ENCODE peak calls at places on chromosome 11, in nine cellular contexts. L is endodermal cell, J is left ventricle myocardium inferior, N is thoracic aorta, T is heart right ventricle, O is psoas muscle, Z is fibroblast of lung, X is ovary, R is lung. W is an unnamed sample.

GRCh38 chr11:5891216-5891800 is 1.7 kb upstream of the OR52E5 start:
- DNase-seq in O (no peak), R (no peak), L (peak), X (no peak), J (no peak), T (no peak), Z (peak), N (no peak), W (no peak)

GRCh38 chr11:65639623-65640482 is 2.0 kb downstream of the SIPA1 start:
- DNase-seq in L (no peak), Z (no peak), R (no peak), T (peak), X (no peak), J (peak), O (no peak), N (no peak), W (no peak)

GRCh38 chr11:69280994-69281393 is 13.0 kb upstream of the MYEOV start:
- DNase-seq in N (no peak), R (peak), T (no peak), O (no peak), Z (peak), J (no peak), L (peak), X (no peak), W (no peak)

GRCh38 chr11:27183672-27184457 is 143.2 kb downstream of the BBOX1 start:
- DNase-seq in X (no peak), N (no peak), T (peak), Z (peak), J (no peak), R (no peak), L (peak), O (no peak), W (no peak)

GRCh38 chr11:76588455-76589325 is 81.9 kb downstream of the LRRC32 start:
- DNase-seq in J (peak), L (peak), R (peak), T (peak), O (peak), Z (no peak), X (no peak), N (no peak), W (no peak)

GRCh38 chr11:27116684-27117083 is 76.1 kb downstream of the BBOX1 start:
- DNase-seq in N (no peak), J (no peak), R (no peak), T (no peak), O (no peak), X (no peak), L (no peak), Z (peak), W (no peak)

GRCh38 chr11:64156235-64157011 is 9.5 kb downstream of the MACROD1 start:
- DNase-seq in X (no peak), T (no peak), O (peak), R (no peak), Z (no peak), J (peak), N (no peak), L (no peak), W (no peak)

GRCh38 chr11:64545605-64546004 is 45.4 kb upstream of the SLC22A12 start:
- DNase-seq in R (no peak), Z (peak), O (peak), L (no peak), T (no peak), J (no peak), N (no peak), X (no peak), W (no peak)

GRCh38 chr11:1852885-1853284 is at the start of gene LSP1:
- DNase-seq in L (no peak), R (no peak), O (peak), J (no peak), Z (no peak), N (no peak), T (no peak), X (no peak), W (no peak)

GRCh38 chr11:126354631-126355323 is 709 bp upstream of the ST3GAL4 start:
- DNase-seq in J (peak), O (no peak), N (no peak), Z (no peak), X (peak), T (no peak), R (no peak), L (no peak), W (no peak)

GRCh38 chr11:2540521-2541320 is 95.9 kb downstream of the KCNQ1 start:
- DNase-seq in X (peak), J (peak), T (no peak), L (peak), R (no peak), N (no peak), O (peak), Z (no peak), W (no peak)

GRCh38 chr11:128726464-128727139 is 32.7 kb downstream of the FLI1 start:
- DNase-seq in X (no peak), Z (no peak), R (peak), L (no peak), O (no peak), T (peak), N (no peak), J (no peak), W (no peak)

GRCh38 chr11:66085071-66085470 is 15.0 kb downstream of the PACS1 start:
- DNase-seq in O (no peak), R (no peak), L (no peak), J (no peak), N (no peak), T (no peak), Z (no peak), X (no peak), W (no peak)

GRCh38 chr11:106594751-106595351 is 423.4 kb downstream of the GUCY1A2 start:
- DNase-seq in Z (no peak), L (peak), R (no peak), O (no peak), N (no peak), J (no peak), X (no peak), T (no peak), W (no peak)

GRCh38 chr11:127224276-127224675 is 223.7 kb upstream of the KIRREL3 start:
- DNase-seq in L (no peak), O (no peak), T (peak), Z (no peak), N (no peak), J (no peak), R (no peak), X (no peak), W (no peak)

GRCh38 chr11:103730151-103730940 is 306.1 kb upstream of the DDI1 start:
- DNase-seq in J (no peak), T (no peak), R (no peak), X (no peak), L (no peak), Z (peak), O (no peak), N (no peak), W (no peak)

GRCh38 chr11:59187020-59187419 is 15.1 kb downstream of the DTX4 start:
- DNase-seq in T (no peak), R (no peak), J (no peak), Z (no peak), X (no peak), N (no peak), O (no peak), L (no peak), W (no peak)

GRCh38 chr11:102518296-102519094 is 12.1 kb downstream of the MMP7 start:
- DNase-seq in L (no peak), T (no peak), O (no peak), N (no peak), R (no peak), X (no peak), J (no peak), Z (peak), W (no peak)

GRCh38 chr11:1568451-1568911 is 3.6 kb downstream of the DUSP8 start:
- DNase-seq in N (no peak), Z (no peak), T (no peak), O (no peak), J (no peak), R (no peak), X (no peak), L (peak), W (no peak)

GRCh38 chr11:125918140-125918840 is 14.0 kb downstream of the DDX25 start:
- DNase-seq in N (no peak), Z (no peak), J (no peak), R (no peak), L (peak), O (no peak), X (no peak), T (no peak), W (no peak)

GRCh38 chr11:65013130-65013691 is 749 bp upstream of the ARL2 start:
- DNase-seq in Z (peak), L (peak), R (peak), J (no peak), N (peak), T (peak), X (peak), O (peak), W (peak)

GRCh38 chr11:110028904-110029303 is 64.3 kb upstream of the ZC3H12C start:
- DNase-seq in O (no peak), N (no peak), L (no peak), Z (no peak), R (no peak), J (no peak), T (no peak), X (no peak), W (no peak)

GRCh38 chr11:36364551-36364950 is 68.5 kb downstream of the PRR5L start:
- DNase-seq in L (no peak), J (no peak), X (no peak), O (no peak), R (no peak), Z (no peak), T (no peak), N (no peak), W (no peak)

GRCh38 chr11:132551011-132551410 is 981.3 kb downstream of the OPCML start:
- DNase-seq in J (no peak), R (no peak), X (no peak), L (no peak), Z (no peak), T (no peak), N (no peak), O (no peak), W (no peak)

GRCh38 chr11:83918471-83918870 is 632.3 kb upstream of the CCDC90B start:
- DNase-seq in J (peak), O (peak), N (no peak), L (no peak), Z (no peak), T (peak), R (no peak), X (no peak), W (no peak)

GRCh38 chr11:121099885-121100284 is 1.2 kb upstream of the TECTA start:
- DNase-seq in O (no peak), R (no peak), Z (peak), L (no peak), N (no peak), X (no peak), T (no peak), J (no peak), W (no peak)

GRCh38 chr11:69157156-69157821 is 1.6 kb downstream of the SMIM38 start:
- DNase-seq in O (no peak), Z (peak), L (no peak), J (peak), X (no peak), R (no peak), N (no peak), T (peak), W (no peak)

GRCh38 chr11:3139086-3139440 is 26.0 kb downstream of the OSBPL5 start:
- DNase-seq in T (no peak), N (no peak), X (no peak), R (no peak), O (peak), L (no peak), J (peak), Z (no peak), W (no peak)

DNA sequence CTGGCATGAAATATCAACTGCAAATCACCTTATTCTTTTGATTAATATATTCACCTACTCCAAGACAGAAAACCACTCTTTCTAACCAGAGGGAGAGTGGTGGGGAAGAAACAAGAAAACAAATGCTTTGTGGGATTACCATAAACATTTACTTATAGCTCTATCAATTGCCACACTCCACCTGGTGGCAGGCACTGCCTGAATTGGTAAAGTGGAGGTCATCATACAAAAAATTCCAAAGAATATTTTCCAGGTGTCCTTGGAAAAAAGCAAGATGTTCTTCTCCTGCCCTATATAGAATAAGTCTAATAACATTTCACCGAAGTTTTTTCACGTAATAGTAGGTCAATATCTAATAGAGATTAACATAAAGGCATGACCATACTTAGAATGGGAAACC is 45.3 kb downstream of the PHF21A start:
- DNase-seq in T (no peak), J (no peak), N (no peak), Z (no peak), L (no peak), R (no peak), O (no peak), X (no peak), W (no peak)
- TF ChIP-seq CTCF in T (no peak), J (no peak), N (no peak), Z (peak), L (peak), R (no peak), O (no peak), X (no peak), W (no peak)

DNA sequence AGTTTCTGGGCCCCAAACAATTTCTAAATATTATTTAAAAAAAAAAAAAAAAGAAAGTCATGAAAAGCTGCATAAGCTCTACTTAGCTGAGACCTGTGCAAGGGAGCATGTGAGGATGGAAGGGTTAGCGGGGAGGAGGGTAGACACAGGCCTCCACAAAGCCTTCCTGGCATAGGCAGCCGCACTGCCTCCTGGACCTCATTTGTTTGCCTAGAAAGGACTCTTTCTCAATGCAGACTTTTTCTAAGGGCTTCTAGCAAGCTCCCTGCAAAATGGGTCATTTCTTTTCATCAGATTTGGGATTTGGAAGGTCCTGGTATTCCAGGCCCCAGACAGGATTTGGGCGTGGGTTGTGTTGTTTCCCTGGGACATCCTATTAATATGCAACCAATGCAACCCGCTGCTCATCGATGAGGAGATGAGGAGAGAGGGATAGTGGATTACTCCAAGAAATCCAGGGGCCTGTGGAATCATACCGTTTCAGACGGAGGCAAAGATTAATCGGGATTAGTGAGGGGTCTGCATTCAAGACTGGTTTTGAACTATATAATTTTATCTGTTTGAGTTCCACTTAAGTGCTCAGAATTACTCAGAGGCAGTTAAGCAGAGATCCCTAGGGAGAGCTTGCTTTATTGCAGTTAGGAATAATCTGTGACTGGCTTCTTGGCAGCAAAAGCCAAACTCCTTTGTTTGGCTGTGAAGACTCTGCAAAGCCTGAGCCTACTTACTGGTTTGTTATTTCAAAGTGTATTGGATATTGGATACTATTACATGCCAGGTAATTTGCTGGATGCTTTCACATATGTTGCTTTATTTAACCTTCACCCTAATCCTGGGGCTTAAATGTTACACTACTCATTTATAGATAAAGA is 106.9 kb upstream of the NAV2 start:
- DNase-seq in O (no peak), N (no peak), J (no peak), T (peak), R (no peak), X (no peak), Z (peak), L (no peak), W (no peak)
- H3K27ac ChIP-seq in O (no peak), N (peak), J (peak), T (no peak), R (no peak), X (no peak), Z (no peak), L (no peak), W (no peak)

DNA sequence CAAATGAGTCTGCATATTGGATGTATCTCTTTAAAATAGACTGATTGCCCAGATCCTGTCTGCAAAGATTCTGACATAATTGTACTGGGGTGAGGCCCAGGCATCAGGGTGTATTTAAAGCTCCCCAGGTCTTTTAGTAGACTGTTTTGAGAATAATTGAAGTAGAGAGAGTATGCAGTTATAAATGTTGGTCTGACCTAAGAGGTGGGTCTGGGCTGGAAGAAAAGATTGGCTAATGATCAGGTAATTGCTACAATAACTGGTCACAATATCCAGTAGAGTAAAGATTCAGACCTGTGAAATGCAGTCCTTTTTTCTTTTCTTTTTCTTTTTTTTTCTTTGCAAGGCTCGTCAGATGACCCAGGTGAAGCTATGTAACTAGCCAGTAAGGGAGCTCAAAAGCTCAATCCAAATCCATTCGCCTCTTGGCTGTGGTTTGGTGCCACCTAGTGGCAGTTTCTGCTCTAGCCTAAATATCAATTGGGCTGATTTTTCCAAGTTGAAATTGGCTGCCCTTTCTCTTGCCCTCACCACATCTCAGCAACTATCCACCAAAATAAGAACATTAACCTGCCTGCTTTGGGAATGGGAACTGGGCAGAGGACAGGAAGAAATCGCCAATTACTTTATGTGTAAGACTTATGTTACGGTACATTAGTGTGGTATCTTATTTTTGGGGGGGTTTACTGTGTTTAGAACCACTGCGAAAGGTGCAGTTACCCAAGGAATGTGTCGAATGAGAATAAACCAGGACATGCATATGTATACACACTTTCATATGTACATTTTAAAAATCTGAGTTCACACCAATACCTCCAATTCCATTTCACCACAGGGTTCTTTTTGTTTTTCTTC is 45.9 kb downstream of the ZNF143 start:
- DNase-seq in X (peak), O (peak), N (peak), T (peak), R (peak), Z (peak), L (peak), J (peak), W (peak)
- H3K4me3 ChIP-seq in X (no peak), O (no peak), N (no peak), T (no peak), R (no peak), Z (no peak), L (no peak), J (no peak), W (no peak)

GRCh38 chr11:61752117-61752924 is at the start of gene MYRF:
- DNase-seq in T (peak), O (peak), L (peak), Z (no peak), R (no peak), J (peak), X (peak), N (no peak), W (no peak)
- TF ChIP-seq CTCF in T (peak), O (peak), L (peak), Z (peak), R (peak), J (peak), X (peak), N (peak), W (peak)

GRCh38 chr11:119583585-119583984 is 145.4 kb downstream of the NECTIN1 start:
- DNase-seq in L (peak), T (no peak), N (no peak), X (no peak), Z (no peak), O (no peak), R (no peak), J (no peak), W (no peak)

GRCh38 chr11:119580751-119581150 is 148.2 kb downstream of the NECTIN1 start:
- DNase-seq in X (no peak), J (no peak), N (no peak), Z (no peak), T (no peak), O (no peak), R (no peak), L (no peak), W (no peak)

GRCh38 chr11:119585038-119585666 is 143.8 kb downstream of the NECTIN1 start:
- DNase-seq in J (no peak), T (no peak), X (no peak), R (no peak), N (no peak), O (no peak), Z (no peak), L (peak), W (peak)

GRCh38 chr11:119586181-119586580 is 142.8 kb downstream of the NECTIN1 start:
- DNase-seq in R (no peak), N (no peak), J (no peak), T (no peak), Z (no peak), X (no peak), O (no peak), L (peak), W (no peak)

GRCh38 chr11:119584193-119585037 is 144.6 kb downstream of the NECTIN1 start:
- DNase-seq in Z (peak), O (peak), L (peak), X (peak), N (no peak), R (no peak), T (no peak), J (no peak), W (no peak)
- H3K27ac ChIP-seq in Z (no peak), O (no peak), L (peak), X (no peak), N (no peak), R (no peak), T (no peak), J (no peak), W (peak)

DNA sequence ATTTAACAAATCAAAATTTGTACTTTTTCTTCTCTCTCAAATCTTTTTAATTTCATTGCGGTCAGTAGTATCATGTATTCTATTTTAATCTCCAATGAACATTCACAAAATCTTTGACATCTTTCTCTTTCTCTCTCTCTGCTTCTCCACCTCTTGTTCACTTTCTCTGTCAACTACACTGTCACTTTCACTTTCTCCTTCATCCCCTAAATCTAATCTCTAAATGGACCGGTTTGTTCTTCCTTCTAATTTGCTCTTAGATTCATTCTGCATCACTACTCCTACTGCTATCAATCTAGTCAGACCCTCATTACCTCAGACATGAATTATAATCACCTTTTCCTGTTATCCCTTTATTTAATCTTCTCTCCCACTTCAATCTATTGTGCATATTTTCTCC is 18.6 kb downstream of the CCDC73 start:
- DNase-seq in X (no peak), R (no peak), T (no peak), Z (no peak), L (no peak), J (no peak), N (no peak), O (no peak), W (no peak)
- H3K4me3 ChIP-seq in X (no peak), R (no peak), T (no peak), Z (no peak), L (no peak), J (no peak), N (no peak), O (no peak), W (no peak)

GRCh38 chr11:61670626-61671025 is 9.6 kb upstream of the DAGLA start:
- DNase-seq in L (no peak), J (no peak), N (no peak), O (no peak), Z (no peak), R (no peak), T (no peak), X (no peak), W (no peak)

GRCh38 chr11:61675826-61676225 is 4.4 kb upstream of the DAGLA start:
- DNase-seq in L (peak), T (no peak), O (peak), J (no peak), Z (no peak), X (no peak), N (no peak), R (no peak), W (no peak)

GRCh38 chr11:61667684-61668320 is 12.4 kb upstream of the DAGLA start:
- DNase-seq in J (no peak), X (no peak), R (no peak), N (no peak), Z (no peak), T (no peak), O (peak), L (no peak), W (no peak)

GRCh38 chr11:61669417-61669816 is 10.8 kb upstream of the DAGLA start:
- DNase-seq in Z (no peak), X (no peak), L (no peak), N (no peak), R (no peak), O (peak), T (no peak), J (no peak), W (no peak)

GRCh38 chr11:61671527-61671926 is 8.7 kb upstream of the DAGLA start:
- DNase-seq in J (no peak), T (no peak), L (peak), X (no peak), O (peak), Z (no peak), N (no peak), R (no peak), W (no peak)
- TF ChIP-seq CTCF in J (peak), T (peak), L (peak), X (no peak), O (no peak), Z (peak), N (no peak), R (peak), W (no peak)